ENCODE peak calls at places on chromosomes 6 and 20, in five cellular contexts. I is esophagus squamous epithelium; O is heart right ventricle; Y is PC-3; C is CD4-positive, CD25-positive, alpha-beta regulatory T cell. Z is an unnamed sample.

GRCh38 chr6:105359419-105360366 is 43.2 kb downstream of the PREP start:
- DNase-seq in I (no peak), O (no peak), Y (peak; percentile 85), C (no peak), Z (no peak)

GRCh38 chr20:61526907-61527306 is 274.8 kb downstream of the CDH4 start:
- DNase-seq in I (no peak), O (no peak), Y (no peak), C (no peak), Z (no peak)

GRCh38 chr6:35553309-35553708 is 40.6 kb upstream of the TULP1 start:
- DNase-seq in I (no peak), O (no peak), Y (no peak), C (no peak), Z (no peak)

GRCh38 chr20:58711266-58712051 is 18.9 kb downstream of the NPEPL1 start:
- DNase-seq in I (no peak), O (no peak), Y (no peak), C (no peak), Z (peak; percentile 85)

GRCh38 chr20:44483112-44483511 is 7.4 kb downstream of the TTPAL start:
- DNase-seq in I (no peak), O (no peak), Y (no peak), C (no peak), Z (no peak)

GRCh38 chr20:6767536-6768227 is at the start of gene BMP2:
- DNase-seq in I (no peak), O (peak; percentile 69), Y (peak; percentile 28), C (peak; percentile 6), Z (no peak)

GRCh38 chr6:156980515-156980914 is 203.3 kb downstream of the ARID1B start:
- DNase-seq in I (no peak), O (no peak), Y (peak; percentile 66), C (no peak), Z (no peak)

GRCh38 chr6:123564363-123564762 is 72.4 kb downstream of the TRDN start:
- DNase-seq in I (no peak), O (no peak), Y (no peak), C (no peak), Z (no peak)

GRCh38 chr6:143579703-143580102 is 68.2 kb upstream of the FUCA2 start:
- DNase-seq in I (no peak), O (peak; percentile 31), Y (peak; percentile 88), C (no peak), Z (no peak)

GRCh38 chr20:59084041-59084841 is 41.7 kb upstream of the PRELID3B start:
- DNase-seq in I (no peak), O (peak; percentile 56), Y (no peak), C (no peak), Z (no peak)

GRCh38 chr20:18567739-18568091 is 483 bp downstream of the SMIM26 start:
- DNase-seq in I (no peak), O (no peak), Y (no peak), C (no peak), Z (no peak)

GRCh38 chr6:118725944-118726343 is 74.6 kb upstream of the CEP85L start:
- DNase-seq in I (no peak), O (no peak), Y (no peak), C (peak; percentile 53), Z (no peak)

GRCh38 chr6:136927313-136927712 is 5.2 kb downstream of the SLC35D3 start:
- DNase-seq in I (no peak), O (no peak), Y (peak; percentile 6), C (peak; percentile 47), Z (no peak)

GRCh38 chr6:144757730-144758129 is 472.6 kb downstream of the UTRN start:
- DNase-seq in I (no peak), O (no peak), Y (no peak), C (no peak), Z (no peak)

GRCh38 chr6:11584264-11584663 is 46.7 kb downstream of the TMEM170B start:
- DNase-seq in I (no peak), O (no peak), Y (no peak), C (no peak), Z (no peak)

GRCh38 chr6:160128879-160129516 is 7.4 kb downstream of the SLC22A1 start:
- DNase-seq in I (no peak), O (no peak), Y (no peak), C (no peak), Z (peak; percentile 44)

GRCh38 chr6:152091851-152092341 is 284.4 kb downstream of the ESR1 start:
- DNase-seq in I (no peak), O (no peak), Y (peak; percentile 70), C (no peak), Z (peak; percentile 77)

GRCh38 chr6:6915813-6916547 is 191.8 kb upstream of the RREB1 start:
- DNase-seq in I (no peak), O (peak; percentile 41), Y (peak; percentile 40), C (peak; percentile 19), Z (no peak)

GRCh38 chr20:55685848-55686247 is 319.5 kb downstream of the CBLN4 start:
- DNase-seq in I (no peak), O (no peak), Y (no peak), C (no peak), Z (no peak)

GRCh38 chr20:53547664-53548239 is 45.9 kb downstream of the ZNF217 start:
- DNase-seq in I (no peak), O (no peak), Y (peak; percentile 95), C (peak; percentile 58), Z (no peak)

GRCh38 chr20:64063389-64064144 is 569 bp downstream of the TCEA2 start:
- DNase-seq in I (no peak), O (no peak), Y (no peak), C (no peak), Z (no peak)

GRCh38 chr6:28489366-28490190 is 26.0 kb downstream of the GPX6 start:
- DNase-seq in I (no peak), O (no peak), Y (no peak), C (peak; percentile 66), Z (peak; percentile 89)

GRCh38 chr6:105750089-105750488 is 336.0 kb upstream of the PRDM1 start:
- DNase-seq in I (no peak), O (no peak), Y (no peak), C (no peak), Z (no peak)

GRCh38 chr6:158010591-158011477 is 29.2 kb downstream of the SYNJ2 start:
- DNase-seq in I (no peak), O (no peak), Y (no peak), C (no peak), Z (no peak)
- H3K27ac ChIP-seq in I (no peak overlapping the region), O (peak overlapping the region; percentile 70), Y (peak overlapping the region; percentile 87), C (no peak overlapping the region), Z (no peak overlapping the region)

DNA sequence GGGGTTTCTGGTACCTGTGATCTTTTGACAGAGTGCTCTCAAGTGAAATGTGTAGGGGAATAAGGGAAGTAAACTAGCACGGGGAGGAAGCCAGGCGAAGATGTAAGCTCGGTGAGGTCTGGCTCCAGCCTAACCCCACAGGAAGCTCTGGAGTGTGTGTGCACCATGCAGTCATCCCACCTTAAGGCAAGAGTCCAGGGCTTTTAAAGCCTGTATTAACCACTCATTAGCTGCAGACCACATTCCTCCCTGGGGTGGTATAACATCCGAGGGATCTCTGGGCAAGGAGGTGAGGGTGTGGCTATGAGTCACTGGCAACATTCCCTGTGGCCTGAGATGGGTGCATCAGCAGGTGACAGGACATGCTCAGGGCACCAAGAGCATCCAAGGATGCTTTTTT is 12.5 kb upstream of the RANBP9 start:
- DNase-seq in I (no peak), O (no peak), Y (peak; percentile 99), C (no peak), Z (no peak)
- H3K27ac ChIP-seq in I (no peak overlapping the region), O (no peak overlapping the region), Y (peak overlapping the region; percentile 90), C (no peak overlapping the region), Z (no peak overlapping the region)

GRCh38 chr6:53673138-53673801 is 7.7 kb upstream of the KLHL31 start:
- DNase-seq in I (no peak), O (no peak), Y (peak; percentile 98), C (no peak), Z (no peak)
- H3K27ac ChIP-seq in I (no peak overlapping the region), O (peak overlapping the region; percentile 67), Y (peak overlapping the region; percentile 52), C (no peak overlapping the region), Z (no peak overlapping the region)

DNA sequence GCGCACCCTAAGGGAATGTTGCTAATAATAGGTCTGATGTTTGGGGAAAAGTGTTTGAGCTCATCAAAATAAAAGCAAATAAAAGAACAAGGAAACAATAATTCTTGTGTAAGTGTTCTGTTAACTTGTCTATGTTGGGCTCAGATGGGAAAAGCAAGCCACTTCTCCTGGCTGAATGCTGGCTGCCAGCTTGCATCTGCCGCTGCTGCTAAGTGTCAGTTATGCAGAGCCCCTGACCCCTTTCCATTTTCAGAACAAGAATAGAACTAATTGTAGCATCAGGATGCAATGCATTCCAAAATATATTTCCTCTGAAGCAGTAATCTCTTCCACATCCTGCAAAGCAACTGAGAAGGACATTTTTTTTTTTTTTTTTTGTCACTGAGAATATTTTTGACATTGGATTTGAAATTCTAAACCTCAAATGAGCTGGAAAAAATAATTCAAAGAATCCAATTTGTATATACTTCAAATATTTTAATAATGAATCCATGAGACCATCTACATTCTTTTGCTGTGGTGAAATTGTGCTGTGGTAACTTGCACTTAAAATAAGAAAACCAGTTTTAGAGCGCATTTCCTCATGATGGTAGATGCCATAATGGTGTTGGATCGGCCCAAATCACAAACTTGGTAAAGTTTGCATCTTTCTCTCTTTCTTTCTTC is 43.9 kb upstream of the DEK start:
- DNase-seq in I (no peak), O (no peak), Y (no peak), C (no peak), Z (no peak)
- H3K27ac ChIP-seq in I (no peak overlapping the region), O (no peak overlapping the region), Y (no peak overlapping the region), C (no peak overlapping the region), Z (no peak overlapping the region)

GRCh38 chr20:33352258-33353012 is 48.9 kb downstream of the CDK5RAP1 start:
- DNase-seq in I (no peak), O (no peak), Y (no peak), C (no peak), Z (no peak)
- H3K27ac ChIP-seq in I (no peak overlapping the region), O (no peak overlapping the region), Y (no peak overlapping the region), C (no peak overlapping the region), Z (no peak overlapping the region)

GRCh38 chr20:47489448-47489872 is 12.2 kb upstream of the NCOA3 start:
- DNase-seq in I (no peak), O (peak; percentile 18), Y (no peak), C (peak; percentile 89), Z (no peak)

GRCh38 chr20:47490795-47491194 is 10.9 kb upstream of the NCOA3 start:
- DNase-seq in I (no peak), O (no peak), Y (no peak), C (no peak), Z (no peak)

GRCh38 chr20:47482705-47483104 is 19.0 kb upstream of the NCOA3 start:
- DNase-seq in I (no peak), O (no peak), Y (no peak), C (no peak), Z (no peak)

GRCh38 chr20:47484303-47484702 is 17.4 kb upstream of the NCOA3 start:
- DNase-seq in I (no peak), O (no peak), Y (no peak), C (no peak), Z (no peak)

GRCh38 chr20:47487175-47487917 is 14.3 kb upstream of the NCOA3 start:
- DNase-seq in I (no peak), O (no peak), Y (no peak), C (peak; percentile 95), Z (no peak)
- H3K27ac ChIP-seq in I (peak overlapping the region; percentile 58), O (peak overlapping the region; percentile 48), Y (no peak overlapping the region), C (peak overlapping the region; percentile 78), Z (no peak overlapping the region)